ENCODE peak calls at places on chromosome 10, in four cellular contexts. F is psoas muscle, O is stomach, N is A549. Z is an unnamed sample.

GRCh38 chr10:132862485-132863420 is 76.8 kb upstream of the NKX6-2 start:
- DNase-seq in F (peak; percentile 39), O (peak; percentile 24), N (no peak), Z (no peak)

GRCh38 chr10:24034571-24034970 is 174.4 kb upstream of the KIAA1217 start:
- DNase-seq in F (no peak), O (no peak), N (no peak), Z (peak; percentile 11)

GRCh38 chr10:129742742-129743550 is 221.1 kb downstream of the EBF3 start:
- DNase-seq in F (no peak), O (peak; percentile 18), N (no peak), Z (no peak)

GRCh38 chr10:79334573-79334972 is 12.7 kb upstream of the PPIF start:
- DNase-seq in F (no peak), O (no peak), N (no peak), Z (no peak)

GRCh38 chr10:130824230-130825014 is 487.1 kb downstream of the TCERG1L start:
- DNase-seq in F (no peak), O (no peak), N (no peak), Z (no peak)

GRCh38 chr10:112140110-112140755 is 43.3 kb downstream of the GPAM start:
- DNase-seq in F (peak; percentile 61), O (peak; percentile 70), N (peak; percentile 91), Z (peak; percentile 78)

GRCh38 chr10:62384057-62384446 is 9.9 kb downstream of the ZNF365 start:
- DNase-seq in F (no peak), O (no peak), N (no peak), Z (peak; percentile 66)

GRCh38 chr10:34489973-34490372 is 325.1 kb downstream of the PARD3 start:
- DNase-seq in F (no peak), O (no peak), N (peak; percentile 27), Z (peak; percentile 17)

GRCh38 chr10:47038881-47039557 is 127.8 kb downstream of the PTPN20 start:
- DNase-seq in F (peak; percentile 26), O (no peak), N (no peak), Z (peak; percentile 2)

GRCh38 chr10:31928531-31929259 is at the start of gene ARHGAP12:
- DNase-seq in F (peak; percentile 95), O (peak; percentile 95), N (peak; percentile 38), Z (peak; percentile 92)

GRCh38 chr10:132452216-132452650 is 55.2 kb downstream of the PWWP2B start:
- DNase-seq in F (peak; percentile 55), O (no peak), N (no peak), Z (no peak)

GRCh38 chr10:3886191-3886590 is 101.2 kb upstream of the KLF6 start:
- DNase-seq in F (no peak), O (no peak), N (peak; percentile 87), Z (no peak)

GRCh38 chr10:131949041-131949862 is 32.5 kb downstream of the BNIP3 start:
- DNase-seq in F (peak; percentile 68), O (no peak), N (no peak), Z (no peak)

GRCh38 chr10:70053896-70054641 is 1.4 kb downstream of the MACROH2A2 start:
- DNase-seq in F (peak; percentile 66), O (no peak), N (peak; percentile 38), Z (peak; percentile 36)

GRCh38 chr10:103980246-103980906 is 13.4 kb downstream of the SLK start:
- DNase-seq in F (no peak), O (no peak), N (no peak), Z (no peak)

GRCh38 chr10:6072215-6072941 is 10.2 kb upstream of the IL2RA start:
- DNase-seq in F (no peak), O (no peak), N (no peak), Z (no peak)
- H3K27ac ChIP-seq in F (no peak overlapping the region), O (peak overlapping the region; percentile 37), N (no peak overlapping the region), Z (no peak overlapping the region)

GRCh38 chr10:119488675-119489074 is 53.8 kb downstream of the RGS10 start:
- DNase-seq in F (no peak), O (no peak), N (no peak), Z (no peak)

GRCh38 chr10:119491941-119492340 is 50.6 kb downstream of the RGS10 start:
- DNase-seq in F (no peak), O (no peak), N (no peak), Z (no peak)

GRCh38 chr10:119493155-119493554 is 49.4 kb downstream of the RGS10 start:
- DNase-seq in F (no peak), O (no peak), N (no peak), Z (no peak)

GRCh38 chr10:119494224-119495060 is 48.1 kb downstream of the RGS10 start:
- DNase-seq in F (no peak), O (no peak), N (no peak), Z (no peak)

DNA sequence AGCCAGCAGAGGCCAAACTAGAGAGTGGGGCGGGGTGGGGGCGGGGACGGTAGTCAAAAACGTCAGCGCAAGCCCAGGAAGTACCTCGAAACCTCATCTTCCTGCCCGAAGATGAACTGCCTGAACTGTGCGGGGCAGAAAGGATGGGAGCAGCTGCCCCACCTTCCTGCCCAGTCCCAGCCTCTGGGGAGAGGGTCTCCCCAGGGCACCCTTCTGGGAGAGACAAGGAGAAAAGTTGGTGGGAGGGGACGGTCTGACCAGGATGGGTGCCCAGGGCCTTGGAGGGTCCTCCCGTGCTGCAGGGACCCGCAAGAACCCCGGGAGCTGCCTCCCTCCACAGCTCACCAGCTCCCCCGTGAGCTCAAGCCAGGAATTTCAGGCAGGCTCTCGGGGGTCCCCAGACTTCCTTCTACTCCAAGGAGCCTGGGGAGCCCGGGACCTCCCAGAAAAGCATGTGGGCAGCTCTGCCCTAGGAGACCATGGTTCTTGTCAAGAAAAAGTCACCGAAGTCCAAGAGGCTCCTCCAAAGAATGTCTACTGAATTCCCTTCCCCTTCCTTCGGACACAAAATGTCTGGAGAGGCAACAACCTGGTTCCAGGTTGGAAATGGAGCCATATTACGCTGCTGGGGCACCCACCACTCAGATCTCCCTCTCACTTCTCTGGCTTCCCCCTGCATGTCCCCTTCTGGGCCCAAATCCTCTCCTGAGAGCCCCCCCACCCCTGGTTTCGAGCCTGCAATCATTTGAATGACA is 52.8 kb downstream of the RGS10 start:
- DNase-seq in F (peak; percentile 69), O (peak; percentile 36), N (peak; percentile 71), Z (peak; percentile 84)
- H3K4me3 ChIP-seq in F (peak overlapping the region; percentile 32), O (peak overlapping the region; percentile 30), N (peak overlapping the region; percentile 49), Z (peak overlapping the region; percentile 60)

DNA sequence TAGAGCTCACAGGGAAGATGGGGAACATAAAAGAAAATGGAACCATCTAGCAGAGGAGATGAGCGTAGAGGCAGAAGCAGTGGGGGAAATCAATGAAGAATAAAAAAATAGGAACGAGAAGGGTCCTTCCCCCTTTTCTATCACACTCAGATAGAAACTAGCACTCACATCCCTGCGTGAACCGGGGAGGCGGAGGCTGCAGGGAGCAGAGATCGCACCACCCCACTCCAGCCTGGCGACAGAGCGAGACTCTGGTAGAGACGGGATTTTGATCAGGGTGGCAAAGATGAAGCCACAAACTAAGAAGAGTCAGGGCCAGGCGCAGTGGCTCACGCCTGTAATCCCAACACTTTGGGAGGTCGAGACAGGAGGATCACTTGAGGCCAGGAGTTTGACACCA is 64.7 kb upstream of the ECHDC3 start:
- DNase-seq in F (no peak), O (no peak), N (no peak), Z (no peak)
- H3K4me1 ChIP-seq in F (no peaks in the 10 kb centered on the region), O (no peaks in the 10 kb centered on the region), N (no peaks in the 10 kb centered on the region), Z (no peaks in the 10 kb centered on the region)

GRCh38 chr10:89215511-89215910 is 8.4 kb upstream of the CH25H start:
- DNase-seq in F (no peak), O (no peak), N (no peak), Z (no peak)

GRCh38 chr10:89210794-89211425 is 3.8 kb upstream of the CH25H start:
- DNase-seq in F (no peak), O (no peak), N (no peak), Z (no peak)

GRCh38 chr10:89214766-89215165 is 7.6 kb upstream of the CH25H start:
- DNase-seq in F (no peak), O (no peak), N (no peak), Z (no peak)

GRCh38 chr10:89216056-89216455 is 8.9 kb upstream of the CH25H start:
- DNase-seq in F (no peak), O (no peak), N (no peak), Z (no peak)

DNA sequence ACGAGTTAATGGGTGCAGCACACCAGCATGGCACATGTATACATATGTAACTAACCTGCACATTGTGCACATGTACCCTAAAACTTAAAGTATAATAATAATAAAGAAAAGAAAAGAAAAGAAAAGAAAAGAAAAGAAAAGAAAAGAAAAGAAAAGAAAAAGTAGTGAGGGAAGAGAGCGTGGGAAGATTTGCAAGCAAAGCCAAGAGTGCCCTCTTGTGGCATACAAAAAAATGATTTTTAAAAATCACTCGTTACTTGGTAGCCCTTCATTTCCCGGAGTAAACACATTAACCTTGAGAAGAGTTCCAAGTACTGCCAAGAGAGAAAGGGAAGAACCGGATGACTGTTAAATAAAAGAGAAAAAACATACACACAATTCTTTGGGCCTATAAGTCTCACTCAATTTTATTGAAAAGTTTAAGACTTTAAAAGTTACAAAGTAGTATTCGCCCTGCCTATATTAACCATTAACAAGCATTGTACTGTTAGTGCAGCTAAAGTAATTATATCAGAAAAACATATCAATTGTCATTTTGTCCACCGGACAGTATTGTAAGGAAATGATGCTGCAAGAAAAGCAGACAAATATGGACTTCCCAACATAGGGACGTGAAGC is 6.2 kb upstream of the CH25H start:
- DNase-seq in F (no peak), O (no peak), N (peak; percentile 42), Z (peak; percentile 49)
- H3K27ac ChIP-seq in F (no peak overlapping the region), O (no peak overlapping the region), N (no peak overlapping the region), Z (no peak overlapping the region)

GRCh38 chr10:51876979-51877378 is 177.6 kb upstream of the CSTF2T start:
- DNase-seq in F (no peak), O (no peak), N (no peak), Z (no peak)

GRCh38 chr10:51879238-51879637 is 179.8 kb upstream of the CSTF2T start:
- DNase-seq in F (no peak), O (no peak), N (no peak), Z (no peak)

GRCh38 chr10:51877636-51878035 is 178.2 kb upstream of the CSTF2T start:
- DNase-seq in F (no peak), O (no peak), N (no peak), Z (no peak)

GRCh38 chr10:51876528-51876927 is 177.1 kb upstream of the CSTF2T start:
- DNase-seq in F (no peak), O (no peak), N (no peak), Z (no peak)

DNA sequence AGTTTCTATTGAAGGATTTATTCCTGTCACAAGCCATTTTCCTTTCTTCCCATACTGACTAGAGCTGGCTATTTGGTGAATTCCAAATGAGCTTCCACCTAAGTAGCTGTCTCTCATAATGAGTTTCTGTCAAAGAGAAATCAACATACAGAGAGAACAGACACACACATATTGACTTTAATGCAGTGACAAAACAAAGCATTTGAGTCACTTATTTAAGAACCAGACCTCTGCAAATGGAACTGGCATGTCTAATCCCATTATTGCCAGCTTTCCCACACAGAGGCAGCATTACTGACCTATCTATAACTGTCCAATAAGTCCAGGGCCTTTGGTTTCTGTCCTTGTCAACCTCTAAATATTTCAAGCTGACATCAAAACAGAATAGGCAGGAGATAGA is 179.3 kb upstream of the CSTF2T start:
- DNase-seq in F (no peak), O (no peak), N (no peak), Z (no peak)
- H3K4me3 ChIP-seq in F (no peak overlapping the region), O (no peak overlapping the region), N (no peak overlapping the region), Z (no peak overlapping the region)

DNA sequence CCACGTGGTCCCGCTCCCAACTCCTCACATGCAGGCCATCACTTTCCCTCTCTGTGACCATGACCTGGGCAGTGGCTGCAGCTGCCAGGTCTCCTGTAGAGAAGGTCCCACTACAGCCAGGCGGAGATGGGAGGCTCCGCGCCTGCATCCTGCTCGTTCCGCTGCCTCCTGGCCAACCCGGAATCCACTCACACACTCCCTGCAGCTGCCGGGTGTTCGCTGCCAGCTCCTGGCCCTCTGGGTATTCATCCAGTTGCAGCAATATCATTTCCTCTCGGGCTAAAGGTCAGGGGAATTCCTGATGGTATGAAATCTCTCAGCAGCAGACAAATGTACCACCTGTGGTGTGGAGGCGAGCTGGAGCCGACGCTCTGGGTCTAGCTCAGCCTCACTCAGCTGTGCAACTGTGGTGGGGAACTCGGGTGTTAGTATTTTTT is 65.7 kb downstream of the TLL2 start:
- DNase-seq in F (peak; percentile 90), O (no peak), N (no peak), Z (peak; percentile 89)
- H3K4me1 ChIP-seq in F (peaks cover 9% of the 10 kb centered on the region), O (no peaks in the 10 kb centered on the region), N (no peaks in the 10 kb centered on the region), Z (peaks cover 45% of the 10 kb centered on the region)

Z was measured in SJCRH30.